ENCODE peak calls at places on chromosome 13, in five cellular contexts. One of them, this sample, is unnamed.

GRCh38 chr13:58080806-58081205 is 449.3 kb downstream of the PCDH17 start:
- DNase-seq in ascending aorta: no peak
- DNase-seq in suprapubic skin: no peak
- DNase-seq in adrenal gland: no peak
- DNase-seq in HCT116: no peak
- DNase-seq in this sample: peak; percentile 13

GRCh38 chr13:99320693-99321481 is 13.7 kb upstream of the GPR183 start:
- DNase-seq in ascending aorta: no peak
- DNase-seq in suprapubic skin: no peak
- DNase-seq in adrenal gland: peak; percentile 42
- DNase-seq in HCT116: peak; percentile 68
- DNase-seq in this sample: no peak

GRCh38 chr13:39106216-39106995 is 68.2 kb downstream of the NHLRC3 start:
- DNase-seq in ascending aorta: no peak
- DNase-seq in suprapubic skin: no peak
- DNase-seq in adrenal gland: no peak
- DNase-seq in HCT116: no peak
- DNase-seq in this sample: no peak

GRCh38 chr13:105220886-105221285 is 1314.6 kb downstream of the EFNB2 start:
- DNase-seq in ascending aorta: no peak
- DNase-seq in suprapubic skin: no peak
- DNase-seq in adrenal gland: no peak
- DNase-seq in HCT116: no peak
- DNase-seq in this sample: no peak

GRCh38 chr13:92225861-92226260 is 827.4 kb downstream of the GPC5 start:
- DNase-seq in ascending aorta: no peak
- DNase-seq in suprapubic skin: no peak
- DNase-seq in adrenal gland: no peak
- DNase-seq in HCT116: no peak
- DNase-seq in this sample: no peak

GRCh38 chr13:108929532-108929931 is 300.1 kb downstream of the MYO16 start:
- DNase-seq in ascending aorta: no peak
- DNase-seq in suprapubic skin: no peak
- DNase-seq in adrenal gland: no peak
- DNase-seq in HCT116: no peak
- DNase-seq in this sample: no peak

GRCh38 chr13:30864352-30865130 is 41.5 kb upstream of the MEDAG start:
- DNase-seq in ascending aorta: no peak
- DNase-seq in suprapubic skin: no peak
- DNase-seq in adrenal gland: no peak
- DNase-seq in HCT116: no peak
- DNase-seq in this sample: no peak

GRCh38 chr13:86976521-86977324 is 694.4 kb upstream of the SLITRK5 start:
- DNase-seq in ascending aorta: no peak
- DNase-seq in suprapubic skin: no peak
- DNase-seq in adrenal gland: no peak
- DNase-seq in HCT116: no peak
- DNase-seq in this sample: no peak

GRCh38 chr13:99431927-99432636 is 69.2 kb upstream of the TM9SF2 start:
- DNase-seq in ascending aorta: no peak
- DNase-seq in suprapubic skin: no peak
- DNase-seq in adrenal gland: no peak
- DNase-seq in HCT116: no peak
- DNase-seq in this sample: no peak

GRCh38 chr13:23979361-23980159 is 82.3 kb upstream of the C1QTNF9B start:
- DNase-seq in ascending aorta: no peak
- DNase-seq in suprapubic skin: peak; percentile 85
- DNase-seq in adrenal gland: peak; percentile 81
- DNase-seq in HCT116: no peak
- DNase-seq in this sample: peak; percentile 5

GRCh38 chr13:43905435-43906031 is 25.8 kb downstream of the LACC1 start:
- DNase-seq in ascending aorta: no peak
- DNase-seq in suprapubic skin: no peak
- DNase-seq in adrenal gland: no peak
- DNase-seq in HCT116: peak; percentile 58
- DNase-seq in this sample: peak; percentile 27

GRCh38 chr13:84366484-84366883 is 484.2 kb upstream of the SLITRK1 start:
- DNase-seq in ascending aorta: no peak
- DNase-seq in suprapubic skin: no peak
- DNase-seq in adrenal gland: no peak
- DNase-seq in HCT116: no peak
- DNase-seq in this sample: no peak

GRCh38 chr13:26061947-26062346 is 10.1 kb upstream of the SHISA2 start:
- DNase-seq in ascending aorta: no peak
- DNase-seq in suprapubic skin: no peak
- DNase-seq in adrenal gland: no peak
- DNase-seq in HCT116: no peak
- DNase-seq in this sample: no peak

GRCh38 chr13:24221007-24221406 is 60.5 kb downstream of the SPATA13 start:
- DNase-seq in ascending aorta: no peak
- DNase-seq in suprapubic skin: no peak
- DNase-seq in adrenal gland: no peak
- DNase-seq in HCT116: no peak
- DNase-seq in this sample: no peak

GRCh38 chr13:40581277-40581579 is 85.2 kb downstream of the FOXO1 start:
- DNase-seq in ascending aorta: no peak
- DNase-seq in suprapubic skin: no peak
- DNase-seq in adrenal gland: no peak
- DNase-seq in HCT116: no peak
- DNase-seq in this sample: no peak

GRCh38 chr13:40580566-40581276 is 85.7 kb downstream of the FOXO1 start:
- DNase-seq in ascending aorta: no peak
- DNase-seq in suprapubic skin: no peak
- DNase-seq in adrenal gland: no peak
- DNase-seq in HCT116: no peak
- DNase-seq in this sample: no peak

GRCh38 chr13:40585911-40586471 is 80.5 kb downstream of the FOXO1 start:
- DNase-seq in ascending aorta: no peak
- DNase-seq in suprapubic skin: no peak
- DNase-seq in adrenal gland: no peak
- DNase-seq in HCT116: no peak
- DNase-seq in this sample: no peak

GRCh38 chr13:40582531-40582930 is 83.9 kb downstream of the FOXO1 start:
- DNase-seq in ascending aorta: no peak
- DNase-seq in suprapubic skin: no peak
- DNase-seq in adrenal gland: no peak
- DNase-seq in HCT116: no peak
- DNase-seq in this sample: no peak

DNA sequence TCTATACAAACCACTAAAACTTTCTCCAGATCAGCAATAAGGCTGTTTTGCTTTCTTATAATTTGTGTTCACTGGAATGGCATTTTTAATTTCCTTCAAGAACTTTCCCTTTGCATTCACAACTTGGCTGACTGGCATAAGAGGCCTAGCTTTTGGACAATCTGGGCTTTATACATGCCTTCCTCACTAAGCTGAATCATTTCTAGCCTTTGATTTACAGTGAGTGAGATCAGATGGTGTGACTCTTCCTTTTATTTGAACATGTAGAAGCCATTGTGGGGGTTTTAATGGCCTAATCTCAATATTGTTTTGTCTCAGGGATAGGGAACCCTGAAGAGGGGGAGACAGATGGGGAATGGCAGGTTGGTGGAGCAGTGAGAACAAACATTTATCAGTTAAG is 82.7 kb downstream of the FOXO1 start:
- DNase-seq in ascending aorta: no peak
- DNase-seq in suprapubic skin: no peak
- DNase-seq in adrenal gland: no peak
- DNase-seq in HCT116: no peak
- DNase-seq in this sample: no peak
- H3K4me1 ChIP-seq in ascending aorta: peaks cover 19% of the 10 kb centered on the region
- H3K4me1 ChIP-seq in suprapubic skin: peaks cover 40% of the 10 kb centered on the region
- H3K4me1 ChIP-seq in adrenal gland: peaks cover 48% of the 10 kb centered on the region
- H3K4me1 ChIP-seq in HCT116: no peaks in the 10 kb centered on the region
- H3K4me1 ChIP-seq in this sample: peaks cover 1% of the 10 kb centered on the region

GRCh38 chr13:110304256-110304655 is 2.7 kb downstream of the COL4A1 start:
- DNase-seq in ascending aorta: no peak
- DNase-seq in suprapubic skin: no peak
- DNase-seq in adrenal gland: no peak
- DNase-seq in HCT116: no peak
- DNase-seq in this sample: no peak

GRCh38 chr13:110302154-110302553 is 4.8 kb downstream of the COL4A1 start:
- DNase-seq in ascending aorta: no peak
- DNase-seq in suprapubic skin: no peak
- DNase-seq in adrenal gland: no peak
- DNase-seq in HCT116: no peak
- DNase-seq in this sample: no peak

GRCh38 chr13:110303644-110304043 is 3.3 kb downstream of the COL4A1 start:
- DNase-seq in ascending aorta: no peak
- DNase-seq in suprapubic skin: no peak
- DNase-seq in adrenal gland: no peak
- DNase-seq in HCT116: no peak
- DNase-seq in this sample: no peak

GRCh38 chr13:110301606-110302131 is 5.3 kb downstream of the COL4A1 start:
- DNase-seq in ascending aorta: no peak
- DNase-seq in suprapubic skin: no peak
- DNase-seq in adrenal gland: no peak
- DNase-seq in HCT116: no peak
- DNase-seq in this sample: no peak

GRCh38 chr13:110302986-110303385 is 4.0 kb downstream of the COL4A1 start:
- DNase-seq in ascending aorta: no peak
- DNase-seq in suprapubic skin: no peak
- DNase-seq in adrenal gland: no peak
- DNase-seq in HCT116: no peak
- DNase-seq in this sample: no peak
- H3K27ac ChIP-seq in ascending aorta: peak overlapping the region; percentile 99
- H3K27ac ChIP-seq in suprapubic skin: no peak overlapping the region
- H3K27ac ChIP-seq in adrenal gland: no peak overlapping the region
- H3K27ac ChIP-seq in HCT116: no peak overlapping the region
- H3K27ac ChIP-seq in this sample: no peak overlapping the region

DNA sequence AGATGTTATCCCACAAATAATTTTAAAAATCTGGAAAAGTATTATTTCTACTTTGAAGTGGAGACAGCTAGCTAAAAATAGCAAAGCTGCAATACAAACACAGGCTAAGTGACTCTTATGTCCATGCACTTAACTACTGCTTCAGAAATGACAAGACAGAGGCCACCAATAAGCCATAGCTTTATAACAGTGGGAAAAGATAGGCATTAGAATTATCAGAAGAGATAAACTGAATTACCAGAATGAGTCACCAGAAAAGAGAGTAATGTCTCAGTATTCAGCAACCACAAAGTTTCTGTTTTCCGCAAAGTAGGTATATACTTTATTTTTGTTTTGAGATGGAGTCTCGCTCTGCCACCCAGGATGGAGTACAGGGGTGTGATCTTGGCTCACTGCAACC is 17.1 kb downstream of the CLN5 start:
- DNase-seq in ascending aorta: no peak
- DNase-seq in suprapubic skin: no peak
- DNase-seq in adrenal gland: no peak
- DNase-seq in HCT116: no peak
- DNase-seq in this sample: no peak
- H3K36me3 ChIP-seq in ascending aorta: peaks cover 78% of the 10 kb centered on the region
- H3K36me3 ChIP-seq in suprapubic skin: peaks cover 67% of the 10 kb centered on the region
- H3K36me3 ChIP-seq in adrenal gland: peaks cover 46% of the 10 kb centered on the region
- H3K36me3 ChIP-seq in HCT116: peaks cover 9% of the 10 kb centered on the region
- H3K36me3 ChIP-seq in this sample: no peaks in the 10 kb centered on the region

DNA sequence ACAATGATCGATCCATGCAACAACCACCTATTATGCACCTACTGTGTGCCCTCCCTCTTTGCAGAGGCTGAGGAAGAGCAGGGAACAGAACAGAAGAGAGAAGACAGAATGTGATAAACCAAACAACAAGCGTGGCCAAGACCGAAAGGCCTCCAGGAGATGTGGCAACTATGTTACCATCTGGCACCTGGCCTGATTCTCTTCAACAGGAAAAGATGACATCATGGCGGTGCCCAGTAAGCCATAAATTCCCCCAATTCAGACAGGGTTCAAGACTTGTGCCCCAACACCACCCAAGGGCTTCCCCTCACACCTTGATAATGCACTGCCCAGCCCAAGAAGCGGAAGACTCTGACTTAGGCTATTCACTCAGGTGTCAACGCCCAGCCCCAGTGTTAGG is 44.3 kb downstream of the SLC7A1 start:
- DNase-seq in ascending aorta: no peak
- DNase-seq in suprapubic skin: no peak
- DNase-seq in adrenal gland: no peak
- DNase-seq in HCT116: no peak
- DNase-seq in this sample: no peak
- H3K4me1 ChIP-seq in ascending aorta: no peaks in the 10 kb centered on the region
- H3K4me1 ChIP-seq in suprapubic skin: no peaks in the 10 kb centered on the region
- H3K4me1 ChIP-seq in adrenal gland: no peaks in the 10 kb centered on the region
- H3K4me1 ChIP-seq in HCT116: no peaks in the 10 kb centered on the region
- H3K4me1 ChIP-seq in this sample: no peaks in the 10 kb centered on the region

GRCh38 chr13:98174995-98175394 is 2.1 kb downstream of the RNF113B start:
- DNase-seq in ascending aorta: no peak
- DNase-seq in suprapubic skin: no peak
- DNase-seq in adrenal gland: no peak
- DNase-seq in HCT116: no peak
- DNase-seq in this sample: no peak

GRCh38 chr13:98174321-98174720 is 2.7 kb downstream of the RNF113B start:
- DNase-seq in ascending aorta: no peak
- DNase-seq in suprapubic skin: no peak
- DNase-seq in adrenal gland: no peak
- DNase-seq in HCT116: no peak
- DNase-seq in this sample: no peak

GRCh38 chr13:98171806-98172569 is 5.1 kb downstream of the RNF113B start:
- DNase-seq in ascending aorta: no peak
- DNase-seq in suprapubic skin: peak; percentile 68
- DNase-seq in adrenal gland: peak; percentile 77
- DNase-seq in HCT116: no peak
- DNase-seq in this sample: no peak

GRCh38 chr13:98172570-98173405 is 4.3 kb downstream of the RNF113B start:
- DNase-seq in ascending aorta: no peak
- DNase-seq in suprapubic skin: no peak
- DNase-seq in adrenal gland: no peak
- DNase-seq in HCT116: no peak
- DNase-seq in this sample: no peak

DNA sequence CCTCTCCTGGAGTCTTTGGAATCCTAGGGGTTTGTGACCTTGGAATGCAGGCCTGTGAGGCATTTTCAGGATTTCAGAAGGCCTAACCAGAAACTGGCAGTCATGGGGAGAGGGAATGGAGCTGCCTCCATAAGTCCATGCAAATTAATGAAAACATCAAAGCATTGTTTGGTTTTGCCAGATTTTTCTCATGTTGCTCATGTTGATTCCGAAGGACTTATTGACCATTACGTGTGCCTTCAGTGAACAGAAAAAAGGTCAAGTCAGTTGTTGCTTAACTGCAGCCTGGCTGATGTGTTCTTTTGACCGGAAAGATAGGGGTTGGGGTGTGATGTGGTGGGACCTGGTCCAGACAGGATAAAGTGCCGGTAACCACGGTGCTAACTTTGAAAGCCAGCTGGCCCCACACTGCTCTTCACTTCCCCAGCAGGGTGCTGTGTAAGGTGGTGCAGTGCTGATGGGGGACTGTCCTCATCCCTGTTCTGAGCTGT is 3.6 kb downstream of the RNF113B start:
- DNase-seq in ascending aorta: no peak
- DNase-seq in suprapubic skin: peak; percentile 68
- DNase-seq in adrenal gland: peak; percentile 78
- DNase-seq in HCT116: peak; percentile 29
- DNase-seq in this sample: no peak
- H3K27ac ChIP-seq in ascending aorta: no peak overlapping the region
- H3K27ac ChIP-seq in suprapubic skin: peak overlapping the region; percentile 80
- H3K27ac ChIP-seq in adrenal gland: peak overlapping the region; percentile 84
- H3K27ac ChIP-seq in HCT116: no peak overlapping the region
- H3K27ac ChIP-seq in this sample: no peak overlapping the region

GRCh38 chr13:95788100-95788463 is 111.1 kb downstream of the DNAJC3 start:
- DNase-seq in ascending aorta: no peak
- DNase-seq in suprapubic skin: no peak
- DNase-seq in adrenal gland: no peak
- DNase-seq in HCT116: no peak
- DNase-seq in this sample: no peak
- H3K36me3 ChIP-seq in ascending aorta: peaks cover 57% of the 10 kb centered on the region
- H3K36me3 ChIP-seq in suprapubic skin: peaks cover 42% of the 10 kb centered on the region
- H3K36me3 ChIP-seq in adrenal gland: peaks cover 26% of the 10 kb centered on the region
- H3K36me3 ChIP-seq in HCT116: no peaks in the 10 kb centered on the region
- H3K36me3 ChIP-seq in this sample: no peaks in the 10 kb centered on the region

This sample was measured in iPS DF 6.9.